ENCODE peak calls at places on chromosomes 1 and 21, in nine cellular contexts. G is A549, Q is uterus, B is HepG2, Z is RWPE1, F is coronary artery, R is IMR-90, H is heart right ventricle, X is glutamatergic neuron. T is an unnamed sample.

GRCh38 chr1:94276900-94277581 is 39.7 kb upstream of the ARHGAP29 start:
- DNase-seq in H (no peak), Z (no peak), R (no peak), G (no peak), B (no peak), Q (no peak), F (no peak), X (no peak), T (no peak)

GRCh38 chr1:156644640-156645039 is 2.7 kb downstream of the BCAN start:
- DNase-seq in R (no peak), B (no peak), Z (no peak), F (no peak), H (no peak), X (no peak), G (no peak), Q (no peak), T (no peak)

GRCh38 chr1:109534307-109534858 is 5.3 kb upstream of the GPR61 start:
- DNase-seq in F (no peak), H (no peak), Q (no peak), G (no peak), R (no peak), X (no peak), Z (no peak), B (no peak), T (no peak)

GRCh38 chr1:59498640-59499039 is 201.7 kb downstream of the FGGY start:
- DNase-seq in B (peak), H (peak), X (no peak), Q (no peak), R (no peak), F (no peak), G (no peak), Z (no peak), T (no peak)

GRCh38 chr1:109787845-109788605 is 24.3 kb upstream of the EPS8L3 start:
- DNase-seq in Z (no peak), Q (peak), X (no peak), G (no peak), R (no peak), H (no peak), F (peak), B (no peak), T (no peak)

GRCh38 chr1:229035054-229035747 is 235.7 kb upstream of the RAB4A start:
- DNase-seq in Q (no peak), B (no peak), H (no peak), F (no peak), X (no peak), R (no peak), G (no peak), Z (no peak), T (peak)

GRCh38 chr1:235883261-235883927 is 16.7 kb upstream of the LYST start:
- DNase-seq in H (peak), B (no peak), Q (peak), G (peak), Z (peak), R (peak), X (no peak), F (peak), T (peak)

GRCh38 chr1:27135920-27136551 is 18.9 kb downstream of the SLC9A1 start:
- DNase-seq in Z (no peak), B (no peak), H (no peak), Q (no peak), R (peak), F (no peak), G (no peak), X (no peak), T (peak)

GRCh38 chr1:224732367-224733006 is 116.4 kb downstream of the CNIH3 start:
- DNase-seq in X (no peak), F (no peak), B (peak), Z (no peak), Q (no peak), R (no peak), H (no peak), G (no peak), T (no peak)

GRCh38 chr1:173409613-173410012 is 67.5 kb upstream of the PRDX6 start:
- DNase-seq in H (peak), Z (no peak), X (no peak), F (no peak), B (no peak), Q (no peak), G (no peak), R (peak), T (peak)

GRCh38 chr1:183097438-183098051 is 74.3 kb downstream of the LAMC1 start:
- DNase-seq in Z (no peak), R (peak), X (no peak), B (no peak), F (no peak), H (no peak), Q (no peak), G (no peak), T (no peak)

GRCh38 chr1:88726697-88727096 is 42.6 kb downstream of the PKN2 start:
- DNase-seq in X (no peak), B (no peak), Q (no peak), H (no peak), G (no peak), F (no peak), R (no peak), Z (no peak), T (no peak)

GRCh38 chr21:35932232-35932911 is 128.0 kb downstream of the SETD4 start:
- DNase-seq in X (no peak), Q (peak), B (no peak), Z (peak), G (peak), F (no peak), R (peak), H (peak), T (peak)

GRCh38 chr1:47590523-47591225 is 152.8 kb downstream of the FOXD2 start:
- DNase-seq in H (no peak), Z (no peak), Q (no peak), F (no peak), X (no peak), R (no peak), G (no peak), B (no peak), T (no peak)

GRCh38 chr1:243490748-243491686 is 235.2 kb downstream of the SDCCAG8 start:
- DNase-seq in Z (no peak), X (no peak), R (peak), G (no peak), B (no peak), H (no peak), F (no peak), Q (no peak), T (no peak)

GRCh38 chr21:32868631-32869454 is 97.3 kb upstream of the PAXBP1 start:
- DNase-seq in G (no peak), Q (no peak), R (no peak), H (no peak), Z (no peak), X (no peak), B (no peak), F (no peak), T (no peak)

GRCh38 chr1:81466970-81467369 is 333.8 kb upstream of the ADGRL2 start:
- DNase-seq in Q (no peak), H (no peak), B (no peak), R (no peak), Z (no peak), X (no peak), F (no peak), G (no peak), T (no peak)

GRCh38 chr1:116338400-116338799 is 34.6 kb upstream of the ATP1A1 start:
- DNase-seq in Z (no peak), R (no peak), Q (no peak), B (no peak), H (no peak), F (no peak), G (no peak), X (no peak), T (no peak)

GRCh38 chr1:44696789-44697188 is 22.3 kb downstream of the ARMH1 start:
- DNase-seq in F (no peak), Q (no peak), H (no peak), X (no peak), B (no peak), Z (no peak), G (no peak), R (no peak), T (peak)

GRCh38 chr1:93437976-93438605 is 9.8 kb upstream of the FNBP1L start:
- DNase-seq in F (no peak), Z (peak), H (no peak), G (peak), R (peak), X (no peak), B (peak), Q (no peak), T (peak)

GRCh38 chr1:242004751-242005495 is 6.0 kb upstream of the MAP1LC3C start:
- DNase-seq in Z (no peak), B (no peak), X (no peak), H (no peak), R (no peak), G (peak), Q (no peak), F (no peak), T (no peak)

GRCh38 chr1:236066054-236066453 is 1.2 kb upstream of the NID1 start:
- DNase-seq in F (no peak), H (peak), R (no peak), X (no peak), Z (no peak), Q (no peak), B (no peak), G (no peak), T (no peak)

GRCh38 chr21:41761211-41762181 is 5.4 kb downstream of the RIPK4 start:
- DNase-seq in F (peak), B (peak), Q (no peak), X (no peak), H (peak), Z (no peak), G (peak), R (no peak), T (no peak)

GRCh38 chr1:154405762-154406571 is 824 bp downstream of the IL6R start:
- DNase-seq in G (peak), X (peak), F (peak), Z (no peak), R (peak), H (peak), Q (peak), B (peak), T (peak)

GRCh38 chr1:231418101-231418740 is 3.9 kb downstream of the EGLN1 start:
- DNase-seq in G (no peak), Z (no peak), X (no peak), Q (no peak), F (no peak), R (peak), B (no peak), H (no peak), T (no peak)

GRCh38 chr1:59432531-59433439 is 135.9 kb downstream of the FGGY start:
- DNase-seq in F (no peak), Q (no peak), R (no peak), G (peak), B (peak), H (no peak), Z (no peak), X (no peak), T (peak)

GRCh38 chr1:6801998-6802397 is 16.7 kb downstream of the CAMTA1 start:
- DNase-seq in Z (no peak), X (no peak), R (peak), F (no peak), H (peak), Q (no peak), B (no peak), G (no peak), T (no peak)

DNA sequence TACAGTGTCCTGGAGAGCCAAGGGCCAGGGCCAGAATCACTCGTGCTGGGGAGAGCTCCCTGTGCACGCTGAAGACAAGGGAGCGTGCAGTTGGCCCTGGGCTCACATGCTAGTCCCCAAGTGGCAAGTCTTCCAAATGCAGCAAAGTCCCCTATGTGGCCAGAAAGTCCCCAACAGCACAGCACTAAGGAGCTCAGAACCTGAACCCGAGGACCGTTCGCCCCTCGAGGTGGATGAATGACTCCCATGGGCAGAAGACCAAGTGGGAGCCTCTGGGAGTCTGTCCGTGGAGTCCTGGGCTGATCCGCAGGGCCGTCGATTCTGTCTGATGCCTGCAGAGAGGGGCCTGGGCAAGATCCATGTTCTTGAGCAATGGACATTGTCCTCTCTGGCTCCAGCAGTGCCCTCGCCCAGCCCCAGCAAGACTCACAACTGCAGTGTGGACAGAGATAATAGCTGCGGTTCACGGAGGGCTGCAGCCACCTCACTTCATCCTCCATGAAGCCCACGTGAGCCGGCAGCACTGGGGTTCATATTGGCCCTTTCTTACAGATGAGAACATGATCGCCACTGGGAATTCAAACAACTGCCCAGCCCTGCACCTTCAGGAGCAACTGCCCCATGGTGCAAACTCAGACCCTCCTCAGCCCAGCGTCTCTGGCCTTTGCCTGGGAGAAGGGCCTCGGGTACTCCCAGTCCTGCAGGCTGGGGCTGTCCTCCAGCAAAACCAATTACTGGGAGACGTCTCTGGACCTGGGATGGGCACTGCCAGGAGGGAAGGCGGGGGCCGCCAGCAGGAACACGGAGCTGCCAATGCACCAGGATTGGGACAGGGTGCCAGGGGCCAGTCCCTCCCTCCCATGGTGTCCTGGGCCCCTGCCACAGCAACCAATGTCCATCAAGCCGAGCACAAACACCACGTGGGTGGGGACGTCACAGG is 243.7 kb downstream of the NPHP4 start:
- DNase-seq in Q (no peak), F (no peak), H (no peak), R (no peak), B (no peak), Z (no peak), X (no peak), G (no peak), T (no peak)
- TF ChIP-seq CTCF in Q (no peak), F (no peak), H (no peak), R (no peak), B (no peak), Z (no peak), X (no peak), G (no peak), T (no peak)

GRCh38 chr1:222443566-222443965 is 104.3 kb downstream of the HHIPL2 start:
- DNase-seq in R (no peak), Z (no peak), F (no peak), X (no peak), B (no peak), H (no peak), Q (no peak), G (no peak), T (no peak)
- TF ChIP-seq CTCF in R (no peak), Z (no peak), F (no peak), X (no peak), B (no peak), H (no peak), Q (no peak), G (no peak), T (no peak)

GRCh38 chr1:10561955-10562354 is 87.2 kb downstream of the PEX14 start:
- DNase-seq in Q (no peak), B (no peak), X (no peak), F (no peak), G (peak), R (no peak), H (no peak), Z (no peak), T (no peak)
- TF ChIP-seq CTCF in Q (no peak), B (no peak), X (no peak), F (no peak), G (no peak), R (peak), H (no peak), Z (no peak), T (no peak)

GRCh38 chr1:50747394-50747793 is 212.7 kb downstream of the FAF1 start:
- DNase-seq in R (no peak), G (no peak), F (no peak), B (no peak), Q (no peak), Z (no peak), X (no peak), H (no peak), T (no peak)

GRCh38 chr1:50750021-50750619 is 209.9 kb downstream of the FAF1 start:
- DNase-seq in Z (peak), B (peak), R (peak), G (peak), X (peak), F (no peak), Q (no peak), H (no peak), T (peak)
- TF ChIP-seq CTCF in Z (peak), B (peak), R (peak), G (peak), X (peak), F (no peak), Q (no peak), H (peak), T (peak)

GRCh38 chr1:98761238-98761637 is 99.7 kb downstream of the SNX7 start:
- DNase-seq in Z (no peak), X (no peak), F (no peak), H (no peak), R (no peak), B (peak), G (peak), Q (no peak), T (peak)
- TF ChIP-seq CTCF in Z (no peak), X (no peak), F (no peak), H (no peak), R (no peak), B (peak), G (no peak), Q (no peak), T (no peak)

GRCh38 chr21:40471103-40471502 is 375.9 kb downstream of the DSCAM start:
- DNase-seq in Q (no peak), G (no peak), F (no peak), R (no peak), B (no peak), Z (no peak), X (no peak), H (no peak), T (no peak)

GRCh38 chr21:40472026-40472425 is 374.9 kb downstream of the DSCAM start:
- DNase-seq in Z (no peak), R (no peak), H (no peak), F (no peak), B (no peak), X (no peak), G (no peak), Q (no peak), T (no peak)

GRCh38 chr21:40465382-40465781 is 381.6 kb downstream of the DSCAM start:
- DNase-seq in F (no peak), B (no peak), R (no peak), Z (no peak), X (no peak), H (no peak), G (no peak), Q (no peak), T (no peak)

GRCh38 chr21:40466893-40467483 is 380.0 kb downstream of the DSCAM start:
- DNase-seq in G (peak), Z (no peak), X (no peak), F (no peak), B (no peak), H (peak), R (no peak), Q (no peak), T (no peak)
- TF ChIP-seq CTCF in G (peak), Z (peak), X (peak), F (no peak), B (no peak), H (peak), R (peak), Q (no peak), T (no peak)

GRCh38 chr1:85495556-85495955 is 30.6 kb upstream of the DDAH1 start:
- DNase-seq in R (peak), X (no peak), G (peak), F (no peak), B (no peak), H (no peak), Z (peak), Q (no peak), T (no peak)

GRCh38 chr1:85490270-85490669 is 25.3 kb upstream of the DDAH1 start:
- DNase-seq in F (no peak), Z (no peak), H (no peak), X (no peak), G (no peak), Q (no peak), B (peak), R (no peak), T (no peak)

GRCh38 chr1:85494074-85494956 is 29.4 kb upstream of the DDAH1 start:
- DNase-seq in X (peak), F (no peak), G (no peak), Q (no peak), Z (no peak), R (no peak), H (no peak), B (no peak), T (peak)

GRCh38 chr1:85496881-85497582 is 32.1 kb upstream of the DDAH1 start:
- DNase-seq in Z (no peak), G (no peak), X (no peak), R (peak), Q (no peak), F (no peak), H (no peak), B (no peak), T (no peak)

DNA sequence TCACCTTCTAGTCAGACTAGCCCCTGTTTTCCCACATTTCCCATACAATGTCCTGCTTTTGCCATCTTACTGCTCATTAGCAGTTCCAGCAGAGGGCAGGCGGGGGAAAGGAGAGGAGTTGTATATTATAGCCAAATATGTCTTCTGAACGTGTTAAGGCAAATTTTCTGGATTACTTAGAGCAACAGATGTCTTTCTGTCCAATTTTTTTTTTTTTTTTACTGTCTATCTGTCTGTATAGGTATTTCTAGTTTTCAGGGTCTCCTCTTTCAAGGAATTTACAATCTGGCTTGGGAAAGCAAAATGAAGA is 30.0 kb upstream of the DDAH1 start:
- DNase-seq in Q (peak), X (no peak), Z (peak), B (peak), F (no peak), G (peak), R (peak), H (peak), T (no peak)
- TF ChIP-seq CTCF in Q (peak), X (no peak), Z (peak), B (peak), F (no peak), G (peak), R (peak), H (peak), T (no peak)

DNA sequence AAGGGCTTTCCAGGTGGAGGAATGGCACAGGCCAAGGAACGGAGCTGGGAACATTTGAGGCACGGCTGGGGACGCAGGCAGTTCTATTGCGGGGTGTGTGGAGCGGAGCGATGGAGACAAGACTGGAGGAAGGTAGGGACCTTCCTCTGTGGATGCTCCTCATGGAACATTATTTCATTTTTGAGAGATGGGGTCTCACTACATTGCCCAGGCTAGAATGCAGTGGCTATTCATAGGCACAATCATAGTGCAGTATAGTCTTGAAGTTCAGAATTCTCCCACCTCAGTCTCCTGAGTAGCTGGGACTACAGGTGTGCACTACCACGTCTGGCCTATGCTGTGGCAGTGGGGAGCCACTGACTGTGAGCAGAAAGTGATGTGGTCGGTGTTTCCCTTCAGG is 41.0 kb upstream of the ACOT11 start:
- DNase-seq in G (no peak), Q (no peak), H (no peak), F (no peak), R (no peak), B (no peak), X (no peak), Z (no peak), T (no peak)
- TF ChIP-seq CTCF in G (no peak), Q (no peak), H (no peak), F (no peak), R (no peak), B (no peak), X (no peak), Z (no peak), T (no peak)

T was measured in GM12865.